ENCODE peak calls at places on chromosomes 7 and 10, in six cellular contexts. B is NCI-H1105, F is hepatic stellate cell, K is fibroblast of gingiva, V is GM13977, L is GDM1. X is an unnamed sample.

GRCh38 chr7:138550337-138550736 is 90.3 kb downstream of the TRIM24 start:
- DNase-seq in B (no peak), V (no peak), K (no peak), F (no peak), L (no peak), X (no peak)

GRCh38 chr7:138590154-138590553 is 111.0 kb downstream of the SVOPL start:
- DNase-seq in F (no peak), K (no peak), B (no peak), V (no peak), L (no peak), X (no peak)

GRCh38 chr7:127877951-127878350 is 153.3 kb downstream of the LRRC4 start:
- DNase-seq in K (no peak), B (no peak), L (no peak), V (no peak), F (no peak), X (no peak)

GRCh38 chr7:142833174-142834027 is 21.5 kb upstream of the EPHB6 start:
- DNase-seq in B (no peak), L (no peak), K (no peak), F (no peak), V (no peak), X (no peak)

GRCh38 chr7:47792521-47793121 is 155.6 kb downstream of the PKD1L1 start:
- DNase-seq in V (no peak), L (peak; percentile 7), K (peak; percentile 34), B (no peak), F (no peak), X (no peak)

GRCh38 chr10:100881552-100882250 is 31.1 kb upstream of the SLF2 start:
- DNase-seq in F (peak; percentile 8), B (no peak), K (no peak), V (no peak), L (no peak), X (no peak)

GRCh38 chr10:76628801-76629200 is 1008.8 kb downstream of the KCNMA1 start:
- DNase-seq in B (no peak), V (no peak), F (no peak), L (no peak), K (no peak), X (no peak)

GRCh38 chr7:44278451-44279161 is 46.8 kb downstream of the CAMK2B start:
- DNase-seq in B (no peak), F (peak; percentile 72), L (no peak), V (no peak), K (no peak), X (no peak)

GRCh38 chr7:105989686-105990085 is 26.6 kb downstream of the CDHR3 start:
- DNase-seq in B (no peak), F (no peak), K (no peak), V (no peak), L (no peak), X (no peak)

GRCh38 chr7:141844256-141844655 is 3.0 kb upstream of the PRSS37 start:
- DNase-seq in F (no peak), V (no peak), K (no peak), L (no peak), B (no peak), X (peak; percentile 54)

GRCh38 chr10:131838921-131839320 is 61.9 kb upstream of the PPP2R2D start:
- DNase-seq in V (no peak), L (no peak), K (no peak), F (no peak), B (no peak), X (no peak)